ENCODE peak calls at places on chromosome 1, in seven cellular contexts. L is cardiac muscle cell, O is tibial artery, I is heart right ventricle, F is upper lobe of right lung, M is IMR-90, E is A549. J is an unnamed sample.
A peak's percentile ranks its signal among the peaks of the same experiment; 100 is the strongest.

GRCh38 chr1:184891440-184891839 is 82.9 kb downstream of the NIBAN1 start:
- DNase-seq in E (no peak), F (no peak), L (no peak), O (no peak), I (no peak), M (no peak), J (no peak)

GRCh38 chr1:198780376-198780775 is 141.5 kb downstream of the PTPRC start:
- DNase-seq in I (no peak), F (no peak), O (no peak), E (no peak), M (peak; percentile 26), L (no peak), J (no peak)

GRCh38 chr1:152533327-152533938 is 19.2 kb downstream of the CRCT1 start:
- DNase-seq in F (no peak), M (peak; percentile 15), E (peak; percentile 76), L (peak; percentile 34), O (no peak), I (no peak), J (no peak)

GRCh38 chr1:204084247-204084772 is 11.4 kb downstream of the SOX13 start:
- DNase-seq in I (no peak), L (no peak), F (peak; percentile 84), O (peak; percentile 83), E (no peak), M (no peak), J (peak; percentile 73)

GRCh38 chr1:44505210-44505993 is 100.3 kb downstream of the RNF220 start:
- DNase-seq in L (peak; percentile 87), F (no peak), M (no peak), E (no peak), O (no peak), I (peak; percentile 31), J (no peak)

GRCh38 chr1:117101334-117101733 is 20.2 kb downstream of the TRIM45 start:
- DNase-seq in F (no peak), E (no peak), O (no peak), L (no peak), I (no peak), M (no peak), J (no peak)

GRCh38 chr1:44650159-44650831 is 24.0 kb downstream of the TMEM53 start:
- DNase-seq in L (no peak), I (peak; percentile 59), F (no peak), E (no peak), O (no peak), M (no peak), J (peak; percentile 72)

GRCh38 chr1:151942882-151943281 is 33.6 kb upstream of the THEM4 start:
- DNase-seq in M (no peak), L (peak; percentile 36), E (peak; percentile 54), F (no peak), I (no peak), O (no peak), J (no peak)

GRCh38 chr1:170623171-170623570 is 40.8 kb upstream of the PRRX1 start:
- DNase-seq in L (peak; percentile 79), I (no peak), F (no peak), E (peak; percentile 23), O (no peak), M (peak; percentile 95), J (no peak)

GRCh38 chr1:200873671-200874397 is 1.1 kb downstream of the GPR25 start:
- DNase-seq in O (no peak), M (no peak), L (peak; percentile 10), I (no peak), F (peak; percentile 54), E (no peak), J (peak; percentile 33)
- H3K4me3 ChIP-seq in O (peak overlapping the region; percentile 47), M (no peak overlapping the region), L (no peak overlapping the region), I (peak overlapping the region; percentile 24), F (peak overlapping the region; percentile 25), E (no peak overlapping the region), J (no peak overlapping the region)

GRCh38 chr1:8015809-8016165 is 10.3 kb downstream of the ERRFI1 start:
- DNase-seq in L (peak; percentile 85), E (no peak), I (no peak), F (no peak), M (no peak), O (no peak), J (no peak)

GRCh38 chr1:8015036-8015808 is 10.9 kb downstream of the ERRFI1 start:
- DNase-seq in I (no peak), E (peak; percentile 72), F (no peak), O (no peak), L (peak; percentile 90), M (peak; percentile 89), J (no peak)

GRCh38 chr1:8013399-8013798 is 12.7 kb downstream of the ERRFI1 start:
- DNase-seq in L (no peak), O (no peak), E (no peak), I (no peak), M (no peak), F (no peak), J (no peak)

GRCh38 chr1:8013800-8014199 is 12.3 kb downstream of the ERRFI1 start:
- DNase-seq in I (no peak), L (no peak), M (no peak), F (no peak), O (no peak), E (no peak), J (no peak)

GRCh38 chr1:8014381-8014988 is 11.6 kb downstream of the ERRFI1 start:
- DNase-seq in M (no peak), E (no peak), L (no peak), O (no peak), F (no peak), I (no peak), J (no peak)
- H3K4me3 ChIP-seq in M (no peak overlapping the region), E (no peak overlapping the region), L (no peak overlapping the region), O (no peak overlapping the region), F (no peak overlapping the region), I (no peak overlapping the region), J (no peak overlapping the region)

GRCh38 chr1:23444104-23444533 is 19.6 kb upstream of the TCEA3 start:
- DNase-seq in F (peak; percentile 79), L (peak; percentile 99), M (peak; percentile 72), I (no peak), E (no peak), O (peak; percentile 91), J (peak; percentile 80)

GRCh38 chr1:23446644-23447310 is 22.2 kb upstream of the TCEA3 start:
- DNase-seq in F (no peak), M (no peak), I (no peak), L (no peak), O (no peak), E (no peak), J (no peak)

GRCh38 chr1:23441446-23442148 is 17.0 kb upstream of the TCEA3 start:
- DNase-seq in O (no peak), L (peak; percentile 23), M (no peak), I (no peak), E (no peak), F (no peak), J (no peak)

GRCh38 chr1:23442751-23443150 is 18.2 kb upstream of the TCEA3 start:
- DNase-seq in F (no peak), E (no peak), L (no peak), I (no peak), M (no peak), O (no peak), J (no peak)

DNA sequence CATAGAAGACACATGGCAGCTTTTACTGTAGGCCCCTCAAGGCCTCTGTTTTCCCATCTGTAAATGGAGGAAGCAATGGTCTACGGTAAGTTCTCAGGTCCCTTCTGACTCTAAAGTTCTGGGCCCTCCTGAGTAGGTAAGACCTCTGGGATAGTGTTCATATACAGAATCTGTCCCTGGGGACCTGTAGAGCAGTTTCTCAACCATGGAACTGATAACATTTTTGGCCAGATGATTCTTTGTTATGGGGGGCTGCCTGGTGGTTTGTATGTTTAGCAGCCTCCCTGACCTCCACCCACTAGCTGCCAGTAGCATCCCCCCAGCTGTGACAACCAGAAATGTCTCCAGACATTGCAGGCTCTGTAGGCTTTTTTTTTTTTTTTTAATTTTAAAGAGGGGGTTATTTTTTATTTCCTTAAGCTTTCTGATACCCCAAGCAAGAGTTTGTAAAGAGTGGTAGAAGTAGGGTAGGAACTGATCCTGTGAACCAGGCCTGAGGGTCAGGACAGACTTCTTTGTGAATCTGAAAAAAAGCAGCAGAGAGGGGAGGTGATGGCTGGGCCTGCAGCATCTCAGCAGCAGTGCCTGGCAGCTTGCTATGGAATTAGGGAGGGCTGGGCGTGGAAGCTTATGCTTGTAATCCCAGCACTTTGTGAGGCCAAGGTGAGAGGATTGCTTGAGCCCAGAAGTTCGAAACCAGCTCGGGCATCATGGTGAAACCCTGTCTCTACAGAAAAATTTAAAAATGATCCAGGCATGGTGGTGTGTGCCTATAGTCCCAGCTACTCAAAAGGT is 20.2 kb upstream of the TCEA3 start:
- DNase-seq in L (peak; percentile 53), O (no peak), E (no peak), I (no peak), M (no peak), F (no peak), J (no peak)
- H3K4me3 ChIP-seq in L (no peak overlapping the region), O (no peak overlapping the region), E (no peak overlapping the region), I (no peak overlapping the region), M (no peak overlapping the region), F (peak overlapping the region; percentile 40), J (no peak overlapping the region)

GRCh38 chr1:22416555-22417454 is 34.8 kb upstream of the ZBTB40 start:
- DNase-seq in M (peak; percentile 60), O (no peak), L (peak; percentile 81), I (peak; percentile 69), F (peak; percentile 89), E (peak; percentile 69), J (peak; percentile 65)
- H3K4me3 ChIP-seq in M (no peak overlapping the region), O (no peak overlapping the region), L (no peak overlapping the region), I (no peak overlapping the region), F (no peak overlapping the region), E (no peak overlapping the region), J (no peak overlapping the region)

GRCh38 chr1:4203501-4203900 is 303.4 kb upstream of the C1orf174 start:
- DNase-seq in F (no peak), M (no peak), I (no peak), O (no peak), E (no peak), L (no peak), J (no peak)

GRCh38 chr1:4212796-4213195 is 312.7 kb upstream of the C1orf174 start:
- DNase-seq in L (no peak), E (no peak), O (no peak), M (no peak), F (no peak), I (no peak), J (no peak)

GRCh38 chr1:4207842-4208692 is 308.0 kb upstream of the C1orf174 start:
- DNase-seq in L (no peak), F (no peak), E (no peak), I (no peak), M (no peak), O (no peak), J (no peak)

GRCh38 chr1:4210043-4210442 is 310.0 kb upstream of the C1orf174 start:
- DNase-seq in L (no peak), M (no peak), E (no peak), F (no peak), I (no peak), O (no peak), J (no peak)

GRCh38 chr1:4207183-4207582 is 307.1 kb upstream of the C1orf174 start:
- DNase-seq in O (no peak), F (no peak), I (no peak), E (no peak), M (no peak), L (no peak), J (no peak)
- H3K4me3 ChIP-seq in O (no peak overlapping the region), F (no peak overlapping the region), I (no peak overlapping the region), E (no peak overlapping the region), M (no peak overlapping the region), L (no peak overlapping the region), J (no peak overlapping the region)

GRCh38 chr1:165445388-165445787 is 462 bp upstream of the RXRG start:
- DNase-seq in F (no peak), I (no peak), O (no peak), E (no peak), M (no peak), L (no peak), J (no peak)
- H3K4me3 ChIP-seq in F (peak overlapping the region; percentile 42), I (peak overlapping the region; percentile 59), O (peak overlapping the region; percentile 28), E (no peak overlapping the region), M (no peak overlapping the region), L (peak overlapping the region; percentile 63), J (no peak overlapping the region)

J was measured in aorta.